ENCODE peak calls at places on chromosomes 4 and X, in ten cellular contexts. P is HCT116; X is BJ; Z is transverse colon; L is CD8-positive, alpha-beta memory T cell; C is NT2/D1; H is cardiac muscle cell; I is Peyer's patch; R is right atrium auricular region; O is right lobe of liver. N is an unnamed sample.

GRCh38 chr4:75126058-75126457 is 193.1 kb downstream of the PARM1 start:
- DNase-seq in P (peak; percentile 8), X (no peak), Z (no peak), L (no peak), C (no peak), H (no peak), I (no peak), R (no peak), O (no peak), N (no peak)

GRCh38 chr4:95363966-95364365 is 184.8 kb downstream of the UNC5C start:
- DNase-seq in P (no peak), X (no peak), Z (no peak), L (no peak), C (no peak), H (peak; percentile 17), I (no peak), R (no peak), O (no peak), N (no peak)

GRCh38 chr4:122539861-122540465 is 80.9 kb downstream of the IL21 start:
- DNase-seq in P (no peak), X (no peak), Z (no peak), L (peak; percentile 7), C (no peak), H (no peak), I (no peak), R (no peak), O (no peak), N (no peak)

GRCh38 chr4:140098481-140099132 is 55.4 kb downstream of the MAML3 start:
- DNase-seq in P (peak; percentile 64), X (no peak), Z (no peak), L (no peak), C (no peak), H (peak; percentile 85), I (no peak), R (no peak), O (no peak), N (no peak)

GRCh38 chrX:105136786-105137185 is 83.7 kb downstream of the TEX13A start:
- DNase-seq in P (no peak), X (no peak), Z (no peak), L (no peak), C (no peak), H (no peak), I (no peak), R (no peak), O (no peak), N (no peak)

GRCh38 chr4:10383417-10383816 is 73.8 kb downstream of the ZNF518B start:
- DNase-seq in P (no peak), X (no peak), Z (peak; percentile 11), L (no peak), C (no peak), H (no peak), I (no peak), R (no peak), O (no peak), N (no peak)

GRCh38 chr4:5125326-5125725 is 74.0 kb downstream of the STK32B start:
- DNase-seq in P (no peak), X (no peak), Z (no peak), L (no peak), C (no peak), H (no peak), I (no peak), R (no peak), O (no peak), N (no peak)

GRCh38 chr4:118742050-118742449 is 56.9 kb downstream of the METTL14 start:
- DNase-seq in P (no peak), X (no peak), Z (no peak), L (no peak), C (no peak), H (peak; percentile 51), I (no peak), R (no peak), O (no peak), N (no peak)

GRCh38 chrX:41605144-41605543 is 83.6 kb upstream of the GPR34 start:
- DNase-seq in P (no peak), X (no peak), Z (no peak), L (no peak), C (no peak), H (no peak), I (no peak), R (no peak), O (no peak), N (no peak)

GRCh38 chr4:148431401-148431800 is 10.8 kb downstream of the NR3C2 start:
- DNase-seq in P (no peak), X (no peak), Z (no peak), L (no peak), C (no peak), H (no peak), I (no peak), R (no peak), O (no peak), N (no peak)

GRCh38 chr4:94304365-94304971 is 38.2 kb downstream of the HPGDS start:
- DNase-seq in P (peak; percentile 27), X (peak; percentile 1), Z (no peak), L (no peak), C (peak; percentile 9), H (peak; percentile 63), I (no peak), R (no peak), O (no peak), N (no peak)

GRCh38 chrX:23332888-23333821 is 1.5 kb upstream of the PTCHD1 start:
- DNase-seq in P (no peak), X (no peak), Z (peak; percentile 7), L (no peak), C (no peak), H (no peak), I (no peak), R (no peak), O (no peak), N (no peak)
- H3K4me3 ChIP-seq in P (no peak overlapping the region), X (no peak overlapping the region), Z (peak overlapping the region; percentile 24), L (no peak overlapping the region), C (peak overlapping the region; percentile 46), H (peak overlapping the region; percentile 36), I (peak overlapping the region; percentile 33), R (peak overlapping the region; percentile 33), O (peak overlapping the region; percentile 9), N (peak overlapping the region; percentile 36)

DNA sequence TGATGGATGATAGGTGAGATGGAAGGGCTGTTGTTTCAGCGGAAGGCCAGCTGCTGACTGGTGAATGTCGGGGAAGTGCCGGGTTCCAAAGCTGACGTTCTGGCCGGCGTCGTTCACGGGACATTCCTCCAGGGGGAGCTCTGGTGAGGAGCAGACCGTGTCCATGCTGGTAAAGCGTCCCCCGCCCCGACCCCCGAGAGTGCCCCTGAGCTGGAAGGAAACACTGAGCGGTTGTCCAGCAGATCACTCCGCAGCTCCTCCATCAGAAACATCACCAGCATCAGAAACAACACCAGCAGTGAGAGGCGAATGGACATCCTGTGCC is 18.6 kb upstream of the ADRA2C start:
- DNase-seq in P (no peak), X (no peak), Z (no peak), L (no peak), C (no peak), H (peak; percentile 4), I (no peak), R (no peak), O (no peak), N (no peak)
- H3K27me3 ChIP-seq in P (no peaks in the 10 kb centered on the region), X (peaks cover 11% of the 10 kb centered on the region), Z (peaks cover 53% of the 10 kb centered on the region), L (peaks cover 15% of the 10 kb centered on the region), C (peaks cover 7% of the 10 kb centered on the region), H (peaks cover 19% of the 10 kb centered on the region), I (no peaks in the 10 kb centered on the region), R (peaks cover 6% of the 10 kb centered on the region), O (peaks cover 11% of the 10 kb centered on the region), N (peaks cover 75% of the 10 kb centered on the region)

DNA sequence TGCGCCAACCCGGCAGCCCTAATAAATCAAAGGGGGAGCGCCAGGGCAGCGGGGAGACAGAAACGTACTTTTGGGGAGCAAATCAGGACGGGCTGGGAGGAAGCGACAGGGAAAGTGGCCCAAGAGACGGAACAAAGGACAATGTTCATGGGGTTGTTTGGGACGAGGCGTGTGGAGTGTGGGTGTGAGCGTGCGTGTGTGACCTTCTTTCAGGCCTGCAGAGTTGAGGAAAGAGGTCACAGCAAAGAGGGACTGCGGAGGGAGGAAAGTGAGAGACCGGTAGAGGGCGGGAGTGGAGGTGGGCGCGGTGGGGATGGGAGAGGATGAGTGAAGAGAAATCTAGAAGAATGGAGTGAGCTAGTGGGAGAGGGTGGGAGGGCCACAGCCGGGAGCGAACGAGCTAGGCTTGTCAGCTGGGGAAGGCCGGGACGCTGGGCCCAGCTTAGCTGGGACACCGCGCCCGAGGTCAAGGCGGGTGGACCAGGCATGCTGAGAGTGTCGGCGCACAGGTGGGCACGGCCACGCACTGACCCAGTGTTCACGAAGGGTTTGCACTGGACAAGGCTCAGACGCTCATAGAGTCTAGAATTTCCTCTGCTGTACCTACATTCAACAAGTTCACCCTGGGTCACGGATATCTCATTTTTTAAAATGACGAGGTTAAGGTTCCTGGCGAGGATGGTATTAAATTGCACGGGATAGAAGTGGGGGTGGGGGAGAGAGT is 14.7 kb upstream of the PITX2 start:
- DNase-seq in P (no peak), X (no peak), Z (no peak), L (no peak), C (no peak), H (no peak), I (no peak), R (no peak), O (no peak), N (no peak)
- H3K4me3 ChIP-seq in P (peak overlapping the region; percentile 78), X (peak overlapping the region; percentile 34), Z (peak overlapping the region; percentile 41), L (no peak overlapping the region), C (peak overlapping the region; percentile 49), H (peak overlapping the region; percentile 17), I (peak overlapping the region; percentile 42), R (peak overlapping the region; percentile 42), O (no peak overlapping the region), N (no peak overlapping the region)

GRCh38 chrX:64186974-64187761 is 18.3 kb downstream of the AMER1 start:
- DNase-seq in P (no peak), X (no peak), Z (no peak), L (no peak), C (no peak), H (no peak), I (no peak), R (peak; percentile 51), O (no peak), N (no peak)

GRCh38 chrX:64188901-64189300 is 16.6 kb downstream of the AMER1 start:
- DNase-seq in P (no peak), X (no peak), Z (no peak), L (no peak), C (no peak), H (no peak), I (no peak), R (no peak), O (no peak), N (no peak)

GRCh38 chrX:64184396-64184795 is 21.1 kb downstream of the AMER1 start:
- DNase-seq in P (no peak), X (no peak), Z (no peak), L (no peak), C (no peak), H (no peak), I (no peak), R (no peak), O (no peak), N (no peak)

GRCh38 chrX:64190136-64190740 is 15.3 kb downstream of the AMER1 start:
- DNase-seq in P (no peak), X (no peak), Z (no peak), L (no peak), C (no peak), H (no peak), I (no peak), R (no peak), O (no peak), N (no peak)

DNA sequence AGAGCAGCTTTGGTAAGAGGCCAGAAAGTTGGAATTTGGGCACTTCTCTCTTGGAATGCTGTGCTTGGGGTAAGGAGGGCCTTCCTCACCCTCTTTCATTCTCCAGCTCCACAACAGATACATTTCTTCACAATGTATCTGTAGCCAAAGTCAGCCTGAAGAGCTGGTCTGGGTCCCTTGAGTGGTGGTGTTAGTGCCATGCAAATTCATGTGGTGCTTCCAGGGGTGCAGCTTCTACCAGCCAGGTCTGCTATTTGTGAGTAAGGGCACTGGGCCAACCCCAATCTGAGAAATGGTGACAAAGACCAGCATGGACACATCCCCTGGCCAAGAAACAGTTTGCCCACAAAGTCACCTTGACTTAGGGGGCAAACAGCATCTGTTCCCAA is 17.8 kb downstream of the AMER1 start:
- DNase-seq in P (no peak), X (no peak), Z (no peak), L (no peak), C (no peak), H (no peak), I (no peak), R (peak; percentile 43), O (no peak), N (no peak)
- H3K27me3 ChIP-seq in P (no peaks in the 10 kb centered on the region), X (no peaks in the 10 kb centered on the region), Z (no peaks in the 10 kb centered on the region), L (no peaks in the 10 kb centered on the region), C (no peaks in the 10 kb centered on the region), H (no peaks in the 10 kb centered on the region), I (no peaks in the 10 kb centered on the region), R (no peaks in the 10 kb centered on the region), O (no peaks in the 10 kb centered on the region), N (no peaks in the 10 kb centered on the region)

N was measured in lower lobe of right lung.